ENCODE peak calls at places on chromosomes 7 and 10, in six cellular contexts. Z is epithelial cell of prostate, Q is EL, C is chondrocyte, P is psoas muscle, R is mesothelial cell of epicardium. Y is an unnamed sample.

GRCh38 chr10:121608669-121609190 is 10.5 kb upstream of the FGFR2 start:
- DNase-seq in Z (no peak), Q (peak), C (peak), P (peak), R (peak), Y (no peak)

GRCh38 chr7:155576900-155577508 is 30.6 kb upstream of the CNPY1 start:
- DNase-seq in Z (no peak), Q (no peak), C (peak), P (no peak), R (no peak), Y (no peak)

GRCh38 chr7:87712571-87712970 is 84.4 kb downstream of the RUNDC3B start:
- DNase-seq in Z (no peak), Q (peak), C (no peak), P (no peak), R (no peak), Y (no peak)

GRCh38 chr7:157500171-157500960 is 163.6 kb downstream of the DNAJB6 start:
- DNase-seq in Z (no peak), Q (no peak), C (peak), P (no peak), R (no peak), Y (no peak)

GRCh38 chr7:47852330-47853245 is 95.7 kb downstream of the PKD1L1 start:
- DNase-seq in Z (no peak), Q (peak), C (no peak), P (no peak), R (no peak), Y (no peak)

GRCh38 chr10:48448796-48449195 is 142.3 kb downstream of the MAPK8 start:
- DNase-seq in Z (no peak), Q (peak), C (no peak), P (no peak), R (no peak), Y (no peak)

GRCh38 chr7:135690566-135690965 is 28.3 kb downstream of the STMP1 start:
- DNase-seq in Z (no peak), Q (peak), C (no peak), P (no peak), R (no peak), Y (no peak)

GRCh38 chr7:149097088-149097487 is 6.6 kb upstream of the ZNF786 start:
- DNase-seq in Z (no peak), Q (peak), C (no peak), P (no peak), R (no peak), Y (no peak)

GRCh38 chr7:149787428-149788299 is 14.3 kb upstream of the ZNF467 start:
- DNase-seq in Z (no peak), Q (no peak), C (no peak), P (no peak), R (no peak), Y (no peak)

GRCh38 chr7:94434031-94434430 is 39.3 kb downstream of the COL1A2 start:
- DNase-seq in Z (no peak), Q (no peak), C (no peak), P (no peak), R (no peak), Y (no peak)

GRCh38 chr7:20152511-20152910 is 64.7 kb downstream of the MACC1 start:
- DNase-seq in Z (no peak), Q (peak), C (no peak), P (no peak), R (no peak), Y (peak)